ENCODE peak calls at places on chromosomes 6 and 20, in four cellular contexts. K is HCT116, M is HepG2, U is K562. I is an unnamed sample. For H3K4me1, the result is how much of the 10 kb centered on the place peaks cover.

GRCh38 chr20:58073945-58074920 is 154.2 kb downstream of the ANKRD60 start:
- DNase-seq in K (no peak), U (no peak), M (no peak), I (no peak)

GRCh38 chr6:100553243-100553642 is 88.5 kb upstream of the SIM1 start:
- DNase-seq in K (no peak), M (no peak), U (no peak), I (no peak)

GRCh38 chr20:21513181-21513663 is 642 bp downstream of the NKX2-2 start:
- DNase-seq in M (no peak), U (no peak), K (no peak), I (peak)

GRCh38 chr20:49700411-49701185 is 13.1 kb downstream of the B4GALT5 start:
- DNase-seq in M (peak), K (peak), U (peak), I (no peak)

GRCh38 chr6:132937466-132937906 is 123.1 kb downstream of the RPS12 start:
- DNase-seq in M (peak), U (peak), K (peak), I (peak)

GRCh38 chr6:129555206-129555832 is 154.7 kb downstream of the ARHGAP18 start:
- DNase-seq in M (no peak), U (no peak), K (no peak), I (no peak)

GRCh38 chr20:51549474-51549873 is 7.0 kb upstream of the NFATC2 start:
- DNase-seq in U (no peak), M (no peak), K (no peak), I (no peak)

GRCh38 chr6:44966449-44967091 is 361.6 kb upstream of the RUNX2 start:
- DNase-seq in M (peak), U (peak), K (peak), I (no peak)

GRCh38 chr6:41937881-41938574 is 3.6 kb downstream of the CCND3 start:
- DNase-seq in M (no peak), U (peak), K (no peak), I (no peak)

GRCh38 chr6:133606833-133607232 is 282.1 kb upstream of the TCF21 start:
- DNase-seq in U (no peak), M (no peak), K (no peak), I (no peak)

GRCh38 chr20:50837532-50838321 is 42.9 kb downstream of the BCAS4 start:
- DNase-seq in M (no peak), K (no peak), U (peak), I (no peak)

GRCh38 chr20:43936805-43937204 is 22.2 kb downstream of the TOX2 start:
- DNase-seq in U (no peak), M (no peak), K (no peak), I (no peak)

GRCh38 chr6:7469696-7470095 is 71.8 kb upstream of the DSP start:
- DNase-seq in U (no peak), M (no peak), K (no peak), I (no peak)

GRCh38 chr20:64160536-64161495 is 3.4 kb upstream of the MYT1 start:
- DNase-seq in M (no peak), U (no peak), K (no peak), I (no peak)

GRCh38 chr6:142802124-142802523 is 142.9 kb downstream of the HIVEP2 start:
- DNase-seq in K (peak), U (no peak), M (peak), I (no peak)

GRCh38 chr6:13011612-13012146 is 295.1 kb downstream of the PHACTR1 start:
- DNase-seq in M (peak), U (no peak), K (no peak), I (no peak)

GRCh38 chr6:111752476-111752875 is 120.8 kb downstream of the FYN start:
- DNase-seq in U (no peak), K (no peak), M (no peak), I (no peak)
- H3K4me1 ChIP-seq in U (under half), K (under half), M (under half), I (under half)

GRCh38 chr6:55980627-55981211 is 105.3 kb upstream of the BMP5 start:
- DNase-seq in K (peak), U (no peak), M (peak), I (peak)
- TF ChIP-seq FOSL1 in K (no peak), U (no peak), M (no peak), I (no peak)

GRCh38 chr20:2114560-2114959 is 12.9 kb downstream of the STK35 start:
- DNase-seq in U (no peak), K (no peak), M (no peak), I (no peak)

GRCh38 chr20:2114990-2115681 is 13.5 kb downstream of the STK35 start:
- DNase-seq in K (no peak), M (no peak), U (no peak), I (no peak)

GRCh38 chr20:2112910-2113309 is 11.3 kb downstream of the STK35 start:
- DNase-seq in U (no peak), K (no peak), M (no peak), I (no peak)

GRCh38 chr20:2116170-2116940 is 14.7 kb downstream of the STK35 start:
- DNase-seq in M (no peak), U (no peak), K (no peak), I (no peak)

DNA sequence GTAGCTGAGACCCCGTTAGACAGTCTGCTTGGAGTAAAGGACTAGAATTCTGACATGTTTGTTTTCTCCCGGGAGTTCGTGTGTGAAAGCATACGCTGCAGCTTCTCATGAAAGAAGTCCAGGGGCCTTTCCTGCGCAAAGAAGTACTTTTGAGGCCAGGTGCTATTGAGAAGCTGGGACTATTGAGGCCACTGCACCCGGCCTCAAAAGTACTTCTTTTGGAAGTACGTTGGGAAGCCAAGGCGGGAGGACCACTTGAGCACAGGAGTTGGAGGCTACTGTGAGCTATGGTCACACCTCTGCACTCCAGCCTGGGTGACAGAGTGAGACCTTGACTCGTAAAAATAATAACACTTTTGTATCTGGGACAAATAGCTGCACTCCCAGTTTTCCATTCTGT is 12.5 kb downstream of the STK35 start:
- DNase-seq in U (no peak), M (no peak), K (no peak), I (no peak)
- H3K4me1 ChIP-seq in U (under half), M (under half), K (under half), I (under half)

GRCh38 chr6:31826793-31827285 is 699 bp upstream of the HSPA1B start:
- DNase-seq in K (no peak), U (peak), M (no peak), I (peak)
- TF ChIP-seq FOSL1 in K (no peak), U (no peak), M (no peak), I (no peak)

DNA sequence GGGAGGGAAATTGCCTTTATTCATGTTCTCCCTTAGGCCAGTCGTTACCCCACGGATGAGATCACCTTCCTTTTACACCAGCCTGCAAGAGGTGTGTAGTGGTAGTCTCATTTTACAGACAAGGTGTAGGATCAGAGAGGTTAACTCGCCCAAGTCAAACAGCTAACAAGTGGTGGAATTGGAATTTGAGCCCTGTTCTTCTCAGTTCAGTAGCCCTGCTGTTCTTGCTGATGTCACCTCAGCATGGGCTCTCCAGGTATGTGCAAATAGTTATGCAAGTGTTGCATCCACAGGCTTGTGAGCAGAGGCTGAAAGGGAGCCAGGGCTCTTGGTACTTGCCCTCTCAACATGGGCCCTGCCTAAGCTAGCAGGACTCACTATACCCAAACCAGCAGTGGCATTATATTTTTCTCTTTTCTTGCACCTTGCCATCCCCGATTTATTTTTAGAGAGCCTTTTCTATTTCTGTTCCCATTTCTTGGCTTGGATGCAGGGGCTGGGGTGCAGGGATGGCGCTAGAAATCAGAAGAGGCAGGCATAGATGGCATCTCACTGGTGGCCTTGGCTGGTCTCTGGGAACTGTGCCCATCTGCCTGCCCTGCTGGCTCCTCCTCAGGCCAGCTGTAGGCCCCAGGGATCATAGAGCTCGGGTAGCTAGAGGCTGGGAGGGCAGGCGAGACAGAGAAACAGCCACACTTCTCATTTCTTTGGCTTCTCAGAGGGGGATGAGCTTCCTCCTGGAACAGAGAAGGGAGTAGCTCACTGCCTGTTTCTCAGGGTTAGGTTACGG is 18.2 kb downstream of the PPARD start:
- DNase-seq in U (no peak), M (peak), K (no peak), I (peak)
- H3K4me1 ChIP-seq in U (under half), M (under half), K (half or more), I (under half)

DNA sequence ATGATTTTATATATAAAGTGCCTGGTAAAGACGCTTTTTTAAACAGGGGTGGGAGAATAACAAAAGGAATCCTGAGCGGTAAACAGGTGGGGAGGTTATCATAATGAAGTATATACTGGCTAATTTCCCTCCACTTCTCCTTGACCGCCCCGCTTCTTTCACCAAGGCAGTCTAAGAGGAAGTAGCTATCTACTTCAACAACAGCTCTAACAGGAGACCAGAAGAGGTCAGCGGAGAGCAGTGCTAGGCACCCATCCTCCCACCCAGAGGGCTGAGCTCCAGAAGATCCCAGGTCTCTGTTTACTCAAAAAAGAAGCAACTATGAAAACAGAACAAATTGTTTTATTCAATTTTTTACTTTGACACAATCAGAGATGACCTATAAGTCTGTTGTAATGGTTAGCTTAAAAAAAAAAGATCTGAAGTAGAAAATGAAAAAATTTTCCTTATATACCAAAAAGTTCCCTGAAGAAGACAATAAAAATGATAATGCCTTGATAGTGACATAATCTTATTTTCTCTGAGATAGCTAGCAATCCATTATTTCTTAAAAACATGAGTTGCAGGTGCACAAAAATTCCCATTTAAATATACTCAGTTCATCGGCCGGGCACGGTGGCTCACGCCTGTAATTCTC is 141.1 kb downstream of the PDSS2 start:
- DNase-seq in U (peak), M (peak), K (peak), I (peak)
- TF ChIP-seq FOSL1 in U (no peak), M (no peak), K (no peak), I (no peak)

GRCh38 chr6:150005761-150006651 is 19.3 kb downstream of the RAET1L start:
- DNase-seq in U (peak), K (no peak), M (no peak), I (no peak)
- H3K4me1 ChIP-seq in U (under half), K (under half), M (under half), I (under half)

GRCh38 chr6:145073811-145074210 is 661.5 kb downstream of the EPM2A start:
- DNase-seq in M (no peak), K (no peak), U (no peak), I (no peak)
- TF ChIP-seq FOSL1 in M (no peak), K (no peak), U (no peak), I (no peak)

DNA sequence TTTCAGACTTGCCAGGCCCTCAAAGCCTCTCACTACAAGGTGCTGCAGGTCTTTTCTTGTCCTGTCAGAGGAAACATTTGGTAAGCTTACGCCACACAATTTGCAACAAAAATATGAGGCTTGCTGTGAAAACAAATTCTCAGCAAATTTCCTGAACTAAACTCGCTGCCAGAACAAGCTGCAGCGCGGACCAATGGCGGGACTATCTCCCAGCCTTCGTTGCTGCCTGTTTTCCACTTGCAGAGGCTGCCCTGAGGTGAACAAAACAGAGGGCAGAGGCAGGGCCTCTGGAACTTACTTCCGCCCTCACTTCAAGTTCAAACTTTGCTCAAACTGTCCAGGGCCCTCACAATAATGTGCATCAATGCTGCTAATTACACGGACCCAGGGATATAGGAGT is 12.4 kb downstream of the UQCC2 start:
- DNase-seq in U (no peak), M (no peak), K (no peak), I (no peak)
- H3K4me1 ChIP-seq in U (under half), M (under half), K (under half), I (under half)